ENCODE peak calls at places on chromosomes 2 and 18, in five cellular contexts. L is activated CD8-positive, alpha-beta memory T cell treated with anti-CD3 and anti-CD28 coated beads for 4 hours; Z is NCI-H1092; E is glutamatergic neuron; N is GM04504. X is an unnamed sample.

GRCh38 chr2:163657257-163657656 is 78.6 kb downstream of the FIGN start:
- DNase-seq in L (no peak), E (no peak), N (no peak), Z (no peak), X (no peak)

GRCh38 chr2:239829326-239829725 is 195.8 kb downstream of the NDUFA10 start:
- DNase-seq in L (no peak), Z (no peak), E (no peak), N (no peak), X (no peak)

GRCh38 chr2:240864475-240864874 is 4.1 kb upstream of the AGXT start:
- DNase-seq in L (no peak), E (no peak), N (no peak), Z (no peak), X (no peak)

GRCh38 chr2:178208817-178209216 is 14.5 kb downstream of the OSBPL6 start:
- DNase-seq in N (no peak), E (no peak), Z (no peak), L (no peak), X (no peak)

GRCh38 chr2:42792087-42792582 is 248 bp downstream of the HAAO start:
- DNase-seq in L (no peak), E (no peak), Z (no peak), N (no peak), X (no peak)

GRCh38 chr2:102046135-102046901 is 54.6 kb downstream of the IL1R2 start:
- DNase-seq in Z (no peak), L (no peak), N (no peak), E (no peak), X (no peak)

GRCh38 chr18:54742654-54743053 is 85.6 kb upstream of the RAB27B start:
- DNase-seq in E (no peak), Z (no peak), L (no peak), N (peak), X (peak)

GRCh38 chr18:13264986-13265900 is 46.7 kb downstream of the LDLRAD4 start:
- DNase-seq in L (no peak), Z (no peak), N (no peak), E (no peak), X (no peak)

GRCh38 chr2:44642123-44642857 is 280.5 kb downstream of the CAMKMT start:
- DNase-seq in E (no peak), N (no peak), L (no peak), Z (peak), X (no peak)

GRCh38 chr2:234427081-234428058 is 69.5 kb downstream of the ARL4C start:
- DNase-seq in E (no peak), N (no peak), L (no peak), Z (no peak), X (peak)

GRCh38 chr2:113700186-113700841 is 56.1 kb downstream of the SLC35F5 start:
- DNase-seq in Z (no peak), L (no peak), E (no peak), N (no peak), X (no peak)

GRCh38 chr2:88127888-88128653 is at the start of gene FABP1:
- DNase-seq in Z (no peak), L (no peak), E (no peak), N (no peak), X (no peak)

GRCh38 chr2:19349911-19350677 is 8.3 kb downstream of the OSR1 start:
- DNase-seq in Z (no peak), L (no peak), E (peak), N (no peak), X (no peak)

GRCh38 chr2:20576598-20577115 is 74.2 kb downstream of the HS1BP3 start:
- DNase-seq in L (no peak), N (no peak), E (no peak), Z (no peak), X (no peak)

X was measured in AG04450.